ENCODE peak calls at places on chromosomes 16 and 17, in nine cellular contexts. B is M059J, L is tibial artery, R is T1000, E is amniotic epithelial cell, V is heart left ventricle, C is esophagus muscularis mucosa, U is GM12865, T is iPS DF 6.9. P is an unnamed sample.

GRCh38 chr17:35804658-35805192 is 4.6 kb upstream of the TAF15 start:
- DNase-seq in L (no peak), R (peak; percentile 54), B (peak; percentile 87), V (no peak), C (no peak), E (peak; percentile 96), T (peak; percentile 72), U (peak; percentile 87), P (no peak)

GRCh38 chr17:12242390-12242954 is 221.8 kb downstream of the MAP2K4 start:
- DNase-seq in C (no peak), E (no peak), V (no peak), L (no peak), R (no peak), B (no peak), T (no peak), U (no peak), P (no peak)

GRCh38 chr17:69869667-69870066 is 205.4 kb upstream of the KCNJ16 start:
- DNase-seq in C (no peak), U (peak; percentile 44), B (no peak), T (no peak), L (no peak), R (no peak), E (no peak), V (no peak), P (no peak)

GRCh38 chr17:7389924-7390910 is 4.1 kb downstream of the PLSCR3 start:
- DNase-seq in R (no peak), L (no peak), B (no peak), C (no peak), E (no peak), T (no peak), V (no peak), U (no peak), P (no peak)

GRCh38 chr16:89712476-89712805 is 8.3 kb downstream of the VPS9D1 start:
- DNase-seq in C (no peak), L (no peak), B (no peak), U (no peak), V (no peak), R (no peak), E (no peak), T (no peak), P (no peak)

GRCh38 chr16:50610331-50611262 is 62.4 kb downstream of the NKD1 start:
- DNase-seq in V (no peak), E (no peak), R (no peak), U (no peak), T (no peak), C (no peak), L (no peak), B (no peak), P (no peak)

GRCh38 chr16:83744521-83744981 is 63.2 kb upstream of the HSBP1 start:
- DNase-seq in L (peak; percentile 65), V (peak; percentile 51), C (no peak), E (no peak), U (no peak), B (peak; percentile 89), R (peak; percentile 39), T (no peak), P (no peak)

GRCh38 chr17:49980703-49981197 is 11.8 kb downstream of the DLX4 start:
- DNase-seq in E (no peak), T (no peak), B (no peak), V (no peak), U (no peak), C (no peak), R (no peak), L (no peak), P (no peak)

GRCh38 chr17:47638903-47639302 is 10.8 kb upstream of the KPNB1 start:
- DNase-seq in C (no peak), L (no peak), U (no peak), E (no peak), T (no peak), V (no peak), R (no peak), B (no peak), P (no peak)

GRCh38 chr16:58018803-58019202 is 6.8 kb upstream of the MMP15 start:
- DNase-seq in B (no peak), L (no peak), U (no peak), C (no peak), E (no peak), V (peak; percentile 4), T (no peak), R (no peak), P (no peak)

GRCh38 chr17:34874496-34874895 is 86.8 kb downstream of the CCT6B start:
- DNase-seq in V (no peak), U (no peak), B (no peak), E (no peak), T (no peak), L (no peak), R (no peak), C (no peak), P (peak; percentile 17)

GRCh38 chr17:35849469-35850348 is 19.0 kb downstream of the HEATR9 start:
- DNase-seq in U (peak; percentile 83), B (peak; percentile 74), R (no peak), E (peak; percentile 69), C (no peak), T (peak; percentile 31), V (peak; percentile 38), L (no peak), P (peak; percentile 76)

GRCh38 chr16:84616515-84616914 is 1.4 kb downstream of the COTL1 start:
- DNase-seq in U (peak; percentile 52), R (no peak), B (peak; percentile 56), T (no peak), E (no peak), L (no peak), C (no peak), V (no peak), P (peak; percentile 75)

GRCh38 chr16:9115277-9115676 is 23.8 kb downstream of the HAPSTR1 start:
- DNase-seq in U (no peak), R (no peak), L (no peak), C (no peak), E (peak; percentile 39), V (no peak), B (peak; percentile 74), T (no peak), P (no peak)

GRCh38 chr17:50559674-50560184 is 786 bp upstream of the CACNA1G start:
- DNase-seq in C (no peak), B (peak; percentile 59), U (peak; percentile 44), R (peak; percentile 61), L (peak; percentile 79), V (peak; percentile 66), E (peak; percentile 42), T (peak; percentile 84), P (peak; percentile 72)

GRCh38 chr16:10751291-10751697 is 7.7 kb downstream of the NUBP1 start:
- DNase-seq in E (no peak), R (no peak), L (no peak), U (peak; percentile 66), C (no peak), V (no peak), B (no peak), T (no peak), P (no peak)

GRCh38 chr16:85762970-85763369 is 12.1 kb upstream of the C16orf74 start:
- DNase-seq in V (no peak), B (no peak), U (no peak), E (no peak), R (no peak), T (no peak), L (no peak), C (no peak), P (no peak)

GRCh38 chr16:2450535-2450934 is 9.4 kb upstream of the TEDC2 start:
- DNase-seq in C (no peak), B (no peak), V (no peak), R (no peak), L (no peak), E (peak; percentile 54), U (no peak), T (no peak), P (no peak)

GRCh38 chr17:2962236-2962635 is 101.2 kb downstream of the OR1D5 start:
- DNase-seq in C (peak; percentile 57), E (no peak), U (no peak), R (no peak), V (no peak), B (no peak), L (no peak), T (no peak), P (no peak)

GRCh38 chr17:20092973-20093626 is 83.9 kb downstream of the SPECC1 start:
- DNase-seq in T (no peak), B (no peak), V (no peak), R (no peak), L (no peak), E (no peak), C (no peak), U (no peak), P (no peak)

GRCh38 chr16:87580855-87581261 is 21.4 kb upstream of the JPH3 start:
- DNase-seq in B (peak; percentile 90), U (no peak), R (peak; percentile 27), T (no peak), C (no peak), E (peak; percentile 92), L (no peak), V (no peak), P (no peak)

GRCh38 chr16:85476389-85476788 is 136.7 kb upstream of the GSE1 start:
- DNase-seq in E (no peak), B (no peak), C (no peak), T (no peak), R (no peak), V (no peak), U (no peak), L (no peak), P (no peak)

GRCh38 chr17:43615330-43615729 is 46.4 kb downstream of the MEOX1 start:
- DNase-seq in L (peak; percentile 56), T (no peak), E (no peak), B (peak; percentile 35), U (no peak), V (no peak), C (no peak), R (no peak), P (no peak)

GRCh38 chr16:58464916-58465731 is 34.8 kb upstream of the NDRG4 start:
- DNase-seq in B (no peak), T (no peak), C (no peak), E (peak; percentile 28), L (no peak), V (peak; percentile 55), U (no peak), R (no peak), P (no peak)

GRCh38 chr17:35089846-35090193 is 26.3 kb upstream of the RFFL start:
- DNase-seq in L (no peak), B (peak; percentile 76), E (peak; percentile 64), V (no peak), R (no peak), T (peak; percentile 31), C (no peak), U (no peak), P (peak; percentile 78)

GRCh38 chr17:51120357-51120738 is 320 bp downstream of the SPAG9 start:
- DNase-seq in V (no peak), C (no peak), E (peak; percentile 38), L (no peak), U (peak; percentile 58), R (no peak), T (no peak), B (peak; percentile 45), P (no peak)

GRCh38 chr17:82228842-82229685 is at the start of gene SLC16A3:
- DNase-seq in T (no peak), R (peak; percentile 51), U (peak; percentile 79), E (peak; percentile 74), B (peak; percentile 54), V (peak; percentile 78), L (no peak), C (peak; percentile 89), P (peak; percentile 88)

GRCh38 chr16:30760160-30760559 is 1.7 kb downstream of the CFAP119 start:
- DNase-seq in T (no peak), V (no peak), B (no peak), C (no peak), L (no peak), R (no peak), E (no peak), U (no peak), P (no peak)

GRCh38 chr16:57610611-57611010 is 17.8 kb upstream of the ADGRG1 start:
- DNase-seq in E (no peak), U (no peak), L (no peak), V (no peak), C (no peak), B (no peak), T (no peak), R (no peak), P (peak; percentile 58)

GRCh38 chr16:84093120-84093878 is 23.4 kb downstream of the MBTPS1 start:
- DNase-seq in V (no peak), R (no peak), C (no peak), L (no peak), B (no peak), E (no peak), U (no peak), T (no peak), P (no peak)

GRCh38 chr16:2769100-2769529 is 8.0 kb downstream of the ELOB start:
- DNase-seq in T (no peak), U (no peak), E (peak; percentile 41), L (no peak), C (no peak), V (no peak), B (no peak), R (no peak), P (no peak)